ENCODE peak calls at places on chromosome 10, in four cellular contexts. One of them, this sample, is unnamed.

GRCh38 chr10:30270247-30270646 is 78.8 kb downstream of the MTPAP start:
- DNase-seq in stomach: no peak
- DNase-seq in astrocyte: no peak
- DNase-seq in IMR-90: peak; percentile 13
- DNase-seq in this sample: peak; percentile 33

GRCh38 chr10:23343591-23344225 is 889 bp downstream of the C10orf67 start:
- DNase-seq in IMR-90: peak; percentile 30
- DNase-seq in stomach: peak; percentile 52
- DNase-seq in astrocyte: peak; percentile 20
- DNase-seq in this sample: no peak

GRCh38 chr10:51729822-51730530 is 30.6 kb upstream of the CSTF2T start:
- DNase-seq in astrocyte: no peak
- DNase-seq in IMR-90: no peak
- DNase-seq in stomach: no peak
- DNase-seq in this sample: no peak

GRCh38 chr10:129848084-129848483 is 116.0 kb downstream of the EBF3 start:
- DNase-seq in IMR-90: no peak
- DNase-seq in stomach: no peak
- DNase-seq in astrocyte: no peak
- DNase-seq in this sample: no peak

GRCh38 chr10:133241501-133242205 is 4.0 kb downstream of the VENTX start:
- DNase-seq in astrocyte: no peak
- DNase-seq in stomach: no peak
- DNase-seq in IMR-90: no peak
- DNase-seq in this sample: no peak

GRCh38 chr10:130464426-130464825 is 328.2 kb downstream of the GLRX3 start:
- DNase-seq in astrocyte: no peak
- DNase-seq in IMR-90: no peak
- DNase-seq in stomach: no peak
- DNase-seq in this sample: no peak

GRCh38 chr10:81021428-81022129 is 483.9 kb downstream of the SH2D4B start:
- DNase-seq in astrocyte: no peak
- DNase-seq in IMR-90: no peak
- DNase-seq in stomach: no peak
- DNase-seq in this sample: no peak

GRCh38 chr10:118832242-118832651 is 77.5 kb upstream of the CACUL1 start:
- DNase-seq in stomach: peak; percentile 37
- DNase-seq in IMR-90: peak; percentile 13
- DNase-seq in astrocyte: no peak
- DNase-seq in this sample: no peak

GRCh38 chr10:30454744-30455498 is 20.9 kb downstream of the MAP3K8 start:
- DNase-seq in stomach: no peak
- DNase-seq in IMR-90: peak; percentile 86
- DNase-seq in astrocyte: peak; percentile 96
- DNase-seq in this sample: peak; percentile 45

GRCh38 chr10:34954142-34954541 is 136.0 kb downstream of the CUL2 start:
- DNase-seq in astrocyte: no peak
- DNase-seq in stomach: peak; percentile 94
- DNase-seq in IMR-90: no peak
- DNase-seq in this sample: peak; percentile 88

DNA sequence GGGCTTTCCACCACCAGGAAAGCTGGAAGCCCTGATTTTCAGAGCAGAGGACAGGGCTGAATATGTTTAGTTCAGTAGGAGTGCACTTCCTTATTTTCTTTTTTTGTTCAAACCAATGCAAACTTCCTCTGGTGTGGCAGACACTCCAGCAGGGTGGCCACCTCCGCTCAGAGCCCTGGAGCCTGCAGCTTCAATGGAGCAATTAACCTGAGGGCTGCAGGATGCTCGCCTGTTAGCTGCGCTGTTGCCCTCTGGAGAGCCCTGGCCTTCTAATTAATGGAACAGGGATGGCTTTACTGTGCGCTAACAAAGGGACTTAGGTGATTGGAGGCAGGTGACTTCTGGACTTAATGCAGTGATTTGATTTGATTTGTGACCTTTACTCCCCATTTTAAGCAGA is 122.8 kb upstream of the CTBP2 start:
- DNase-seq in IMR-90: no peak
- DNase-seq in astrocyte: no peak
- DNase-seq in stomach: no peak
- DNase-seq in this sample: no peak
- TF ChIP-seq CTCF in IMR-90: no peak
- TF ChIP-seq CTCF in astrocyte: no peak
- TF ChIP-seq CTCF in stomach: no peak
- TF ChIP-seq CTCF in this sample: no peak

DNA sequence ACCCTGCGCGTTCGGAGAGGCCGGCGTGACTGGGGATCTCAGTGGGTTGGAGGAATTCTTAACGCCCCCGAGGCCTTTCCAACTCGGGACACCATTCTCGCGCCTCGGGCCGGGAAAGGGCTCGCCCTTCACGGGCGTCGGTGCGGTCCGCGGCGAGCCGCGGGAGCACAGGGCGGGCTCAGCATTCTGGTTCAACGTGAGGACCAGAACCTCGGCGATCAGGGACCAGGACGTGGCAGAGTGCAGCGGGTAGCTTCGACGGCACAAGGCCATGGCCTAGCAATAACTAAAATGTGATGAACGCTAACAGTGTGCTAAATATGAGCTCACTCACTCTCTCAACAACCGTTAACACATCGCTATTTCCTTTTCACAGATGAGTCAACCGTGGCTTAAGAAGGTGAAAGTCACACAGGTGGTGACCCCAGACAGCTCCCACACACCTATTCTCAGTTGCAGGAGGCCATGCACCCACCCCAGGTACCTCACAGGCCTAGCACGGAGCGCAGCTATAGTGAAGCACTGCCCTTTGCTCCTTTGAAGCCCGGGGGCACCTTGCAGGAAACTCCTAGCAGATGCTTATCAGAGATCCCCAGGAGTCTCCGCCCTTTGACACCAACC is 4.5 kb upstream of the EMX2 start:
- DNase-seq in stomach: no peak
- DNase-seq in astrocyte: no peak
- DNase-seq in IMR-90: no peak
- DNase-seq in this sample: peak; percentile 21
- H3K27me3 ChIP-seq in stomach: peaks cover 100% of the 10 kb centered on the region
- H3K27me3 ChIP-seq in astrocyte: peaks cover 87% of the 10 kb centered on the region
- H3K27me3 ChIP-seq in IMR-90: peaks cover 91% of the 10 kb centered on the region
- H3K27me3 ChIP-seq in this sample: peaks cover 80% of the 10 kb centered on the region

GRCh38 chr10:122241836-122242235 is 29.3 kb upstream of the BTBD16 start:
- DNase-seq in astrocyte: no peak
- DNase-seq in IMR-90: no peak
- DNase-seq in stomach: no peak
- DNase-seq in this sample: no peak
- H3K36me3 ChIP-seq in astrocyte: peaks cover 11% of the 10 kb centered on the region
- H3K36me3 ChIP-seq in IMR-90: peaks cover 8% of the 10 kb centered on the region
- H3K36me3 ChIP-seq in stomach: peaks cover 98% of the 10 kb centered on the region
- H3K36me3 ChIP-seq in this sample: peaks cover 32% of the 10 kb centered on the region

DNA sequence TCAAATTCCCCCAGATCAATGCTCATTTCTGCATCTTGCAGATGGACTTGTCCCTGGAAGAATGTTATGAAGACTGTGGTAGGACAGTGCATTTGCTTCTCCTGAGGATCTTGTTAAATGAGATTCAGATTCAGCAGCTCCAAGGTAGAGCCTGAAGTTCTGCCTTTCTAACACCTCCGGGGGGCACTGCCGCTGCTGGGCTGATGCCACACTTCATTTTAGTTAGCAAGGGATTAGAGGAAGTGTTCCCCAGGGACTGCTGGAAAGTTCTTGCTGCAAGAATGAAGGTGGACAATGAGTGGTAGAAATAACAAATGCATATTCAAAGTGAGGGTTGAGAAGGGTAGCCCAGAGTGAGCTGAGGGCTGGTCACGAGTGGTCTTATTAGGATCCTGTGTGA is 434.3 kb upstream of the AKR1E2 start:
- DNase-seq in IMR-90: no peak
- DNase-seq in astrocyte: no peak
- DNase-seq in stomach: no peak
- DNase-seq in this sample: peak; percentile 7
- TF ChIP-seq CTCF in IMR-90: no peak
- TF ChIP-seq CTCF in astrocyte: no peak
- TF ChIP-seq CTCF in stomach: no peak
- TF ChIP-seq CTCF in this sample: no peak

GRCh38 chr10:99528867-99529285 is 3.9 kb upstream of the NKX2-3 start:
- DNase-seq in IMR-90: no peak
- DNase-seq in stomach: no peak
- DNase-seq in astrocyte: no peak
- DNase-seq in this sample: no peak
- H3K27me3 ChIP-seq in IMR-90: peaks cover 92% of the 10 kb centered on the region
- H3K27me3 ChIP-seq in stomach: peaks cover 100% of the 10 kb centered on the region
- H3K27me3 ChIP-seq in astrocyte: peaks cover 98% of the 10 kb centered on the region
- H3K27me3 ChIP-seq in this sample: peaks cover 75% of the 10 kb centered on the region

GRCh38 chr10:13678444-13678843 is 91.7 kb downstream of the PRPF18 start:
- DNase-seq in IMR-90: no peak
- DNase-seq in astrocyte: no peak
- DNase-seq in stomach: no peak
- DNase-seq in this sample: no peak
- H3K36me3 ChIP-seq in IMR-90: peaks cover 32% of the 10 kb centered on the region
- H3K36me3 ChIP-seq in astrocyte: peaks cover 80% of the 10 kb centered on the region
- H3K36me3 ChIP-seq in stomach: peaks cover 4% of the 10 kb centered on the region
- H3K36me3 ChIP-seq in this sample: peaks cover 2% of the 10 kb centered on the region

This sample was measured in bronchial epithelial cell.